ENCODE peak calls at places on chromosome X, in six cellular contexts. One of them, this sample, is unnamed.
A peak's percentile ranks its signal among the peaks of the same experiment; 100 is the strongest.

GRCh38 chrX:97322401-97322800 is 438.7 kb downstream of the RPA4 start:
- DNase-seq in K562: no peak
- DNase-seq in A549: no peak
- DNase-seq in NB4: no peak
- DNase-seq in HepG2: no peak
- DNase-seq in GM12878: no peak
- DNase-seq in this sample: no peak

GRCh38 chrX:141759238-141759637 is 60.7 kb upstream of the SPANXD start:
- DNase-seq in A549: no peak
- DNase-seq in K562: no peak
- DNase-seq in HepG2: no peak
- DNase-seq in GM12878: no peak
- DNase-seq in NB4: no peak
- DNase-seq in this sample: no peak

GRCh38 chrX:108165349-108166111 is 74.0 kb downstream of the ATG4A start:
- DNase-seq in K562: peak; percentile 29
- DNase-seq in NB4: peak; percentile 16
- DNase-seq in A549: peak; percentile 54
- DNase-seq in HepG2: peak; percentile 33
- DNase-seq in GM12878: no peak
- DNase-seq in this sample: peak; percentile 12

GRCh38 chrX:9940397-9940796 is 26.8 kb upstream of the CLDN34 start:
- DNase-seq in NB4: peak; percentile 68
- DNase-seq in K562: no peak
- DNase-seq in GM12878: no peak
- DNase-seq in HepG2: no peak
- DNase-seq in A549: peak; percentile 6
- DNase-seq in this sample: peak; percentile 78

GRCh38 chrX:21798677-21799219 is 40.7 kb upstream of the MBTPS2 start:
- DNase-seq in K562: no peak
- DNase-seq in A549: peak; percentile 20
- DNase-seq in HepG2: peak; percentile 66
- DNase-seq in GM12878: no peak
- DNase-seq in NB4: no peak
- DNase-seq in this sample: no peak

GRCh38 chrX:15781964-15782711 is 8.1 kb upstream of the ZRSR2 start:
- DNase-seq in HepG2: no peak
- DNase-seq in GM12878: peak; percentile 57
- DNase-seq in A549: no peak
- DNase-seq in K562: no peak
- DNase-seq in NB4: no peak
- DNase-seq in this sample: no peak

GRCh38 chrX:68832101-68832416 is 3.2 kb downstream of the EFNB1 start:
- DNase-seq in A549: no peak
- DNase-seq in HepG2: no peak
- DNase-seq in NB4: peak; percentile 77
- DNase-seq in K562: no peak
- DNase-seq in GM12878: no peak
- DNase-seq in this sample: peak; percentile 70

GRCh38 chrX:69077895-69078455 is 87.3 kb downstream of the PJA1 start:
- DNase-seq in A549: no peak
- DNase-seq in GM12878: no peak
- DNase-seq in NB4: no peak
- DNase-seq in K562: no peak
- DNase-seq in HepG2: no peak
- DNase-seq in this sample: no peak

GRCh38 chrX:50157545-50158125 is 43.2 kb downstream of the AKAP4 start:
- DNase-seq in GM12878: no peak
- DNase-seq in A549: no peak
- DNase-seq in K562: no peak
- DNase-seq in HepG2: no peak
- DNase-seq in NB4: no peak
- DNase-seq in this sample: no peak

GRCh38 chrX:40366661-40367060 is 214.1 kb upstream of the ATP6AP2 start:
- DNase-seq in A549: no peak
- DNase-seq in K562: no peak
- DNase-seq in NB4: no peak
- DNase-seq in GM12878: no peak
- DNase-seq in HepG2: no peak
- DNase-seq in this sample: no peak

GRCh38 chrX:24392709-24393108 is 32.3 kb downstream of the SUPT20HL1 start:
- DNase-seq in A549: no peak
- DNase-seq in K562: no peak
- DNase-seq in HepG2: no peak
- DNase-seq in NB4: no peak
- DNase-seq in GM12878: no peak
- DNase-seq in this sample: no peak

GRCh38 chrX:121258545-121258944 is 211.1 kb downstream of the GLUD2 start:
- DNase-seq in HepG2: no peak
- DNase-seq in A549: no peak
- DNase-seq in K562: no peak
- DNase-seq in GM12878: no peak
- DNase-seq in NB4: no peak
- DNase-seq in this sample: no peak

GRCh38 chrX:21929209-21929608 is 11.3 kb upstream of the SMS start:
- DNase-seq in GM12878: no peak
- DNase-seq in HepG2: no peak
- DNase-seq in K562: no peak
- DNase-seq in NB4: peak; percentile 63
- DNase-seq in A549: no peak
- DNase-seq in this sample: no peak

DNA sequence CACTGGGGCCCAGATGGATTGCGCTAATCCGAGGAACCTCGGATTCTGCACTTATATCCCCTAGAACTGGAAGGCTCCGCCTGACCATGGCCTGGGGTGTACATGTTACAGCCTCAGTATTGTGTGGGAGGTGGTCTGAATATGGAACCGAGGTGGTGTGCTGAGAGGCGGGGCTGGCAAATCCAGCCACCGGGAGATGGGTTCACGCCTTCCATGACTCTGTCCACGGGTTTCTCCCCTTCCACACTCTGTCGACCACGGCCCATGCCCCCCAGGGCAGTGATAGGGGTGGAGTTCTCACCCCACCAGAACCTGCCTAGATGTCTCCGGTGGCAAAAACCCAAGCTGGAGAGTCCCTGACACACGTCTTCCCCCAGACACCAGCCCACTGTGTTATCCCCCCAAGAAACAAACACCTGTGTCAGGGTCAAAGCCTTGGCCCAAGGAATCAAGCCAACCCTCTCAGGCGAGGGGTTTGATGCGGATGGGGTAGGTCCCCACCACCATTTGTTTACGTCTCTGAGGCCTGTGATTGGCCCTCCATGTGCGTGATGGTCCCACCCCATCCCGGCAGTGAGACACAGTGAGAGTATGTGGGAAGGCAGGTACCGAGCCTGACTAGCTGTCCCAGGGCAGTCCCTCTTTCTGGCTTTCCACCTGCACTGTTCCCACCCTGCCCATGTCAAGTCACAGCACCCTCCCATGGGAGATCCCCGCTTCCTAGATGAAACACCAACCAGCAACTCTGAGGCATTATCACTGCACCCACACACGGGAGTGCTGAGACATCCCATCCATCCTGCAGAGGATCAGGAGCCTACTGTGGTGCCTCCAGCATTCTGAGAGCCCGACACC is 6.6 kb upstream of the LOC101059915 start:
- DNase-seq in A549: no peak
- DNase-seq in K562: no peak
- DNase-seq in HepG2: no peak
- DNase-seq in NB4: no peak
- DNase-seq in GM12878: no peak
- DNase-seq in this sample: no peak
- TF ChIP-seq MYC in A549: no peak
- TF ChIP-seq MYC in K562: no peak
- TF ChIP-seq MYC in HepG2: no peak
- TF ChIP-seq MYC in NB4: no peak
- TF ChIP-seq MYC in GM12878: no peak
- TF ChIP-seq MYC in this sample: no peak

GRCh38 chrX:48934581-48935331 is 15.9 kb upstream of the PIM2 start:
- DNase-seq in K562: no peak
- DNase-seq in HepG2: no peak
- DNase-seq in NB4: no peak
- DNase-seq in A549: no peak
- DNase-seq in GM12878: no peak
- DNase-seq in this sample: no peak
- TF ChIP-seq MYC in K562: no peak
- TF ChIP-seq MYC in HepG2: no peak
- TF ChIP-seq MYC in NB4: no peak
- TF ChIP-seq MYC in A549: no peak
- TF ChIP-seq MYC in GM12878: no peak
- TF ChIP-seq MYC in this sample: no peak

GRCh38 chrX:13570245-13570573 is 808 bp downstream of the EGFL6 start:
- DNase-seq in K562: no peak
- DNase-seq in GM12878: no peak
- DNase-seq in A549: no peak
- DNase-seq in NB4: no peak
- DNase-seq in HepG2: no peak
- DNase-seq in this sample: no peak

GRCh38 chrX:13574600-13574999 is 5.2 kb downstream of the EGFL6 start:
- DNase-seq in A549: no peak
- DNase-seq in GM12878: peak; percentile 3
- DNase-seq in K562: no peak
- DNase-seq in NB4: no peak
- DNase-seq in HepG2: no peak
- DNase-seq in this sample: no peak

GRCh38 chrX:13571136-13571535 is 1.7 kb downstream of the EGFL6 start:
- DNase-seq in HepG2: no peak
- DNase-seq in A549: no peak
- DNase-seq in K562: no peak
- DNase-seq in NB4: no peak
- DNase-seq in GM12878: no peak
- DNase-seq in this sample: no peak

DNA sequence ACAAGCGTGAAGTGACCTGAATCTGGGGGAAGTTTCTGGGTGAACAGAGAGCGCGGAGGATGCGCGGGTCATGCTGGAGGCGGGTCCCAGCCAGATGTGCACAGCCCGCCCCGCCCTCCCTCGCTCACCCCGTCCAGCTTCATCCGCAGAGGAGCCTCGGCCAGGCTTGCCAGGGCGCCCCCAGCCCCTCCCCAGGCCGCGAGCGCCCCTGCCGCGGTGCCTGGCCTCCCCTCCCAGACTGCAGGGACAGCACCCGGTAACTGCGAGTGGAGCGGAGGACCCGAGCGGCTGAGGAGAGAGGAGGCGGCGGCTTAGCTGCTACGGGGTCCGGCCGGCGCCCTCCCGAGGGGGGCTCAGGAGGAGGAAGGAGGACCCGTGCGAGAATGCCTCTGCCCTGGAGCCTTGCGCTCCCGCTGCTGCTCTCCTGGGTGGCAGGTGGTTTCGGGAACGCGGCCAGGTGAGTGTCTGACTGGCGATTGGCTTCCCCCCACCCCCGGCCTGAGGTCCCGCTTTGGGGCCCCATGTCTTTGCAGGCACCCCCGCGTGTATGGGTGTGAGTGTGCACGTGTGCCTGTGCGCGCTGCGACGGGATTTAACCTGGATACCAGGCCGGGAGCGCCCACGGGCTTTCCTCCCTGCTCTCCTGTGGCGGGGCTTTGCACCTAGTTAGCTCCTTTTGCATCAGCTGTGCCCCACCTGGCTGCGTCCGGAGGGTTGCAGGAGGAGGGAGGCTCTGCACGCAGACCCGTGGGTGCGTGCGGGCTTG is at the start of gene EGFL6:
- DNase-seq in HepG2: no peak
- DNase-seq in GM12878: no peak
- DNase-seq in NB4: no peak
- DNase-seq in K562: no peak
- DNase-seq in A549: no peak
- DNase-seq in this sample: no peak
- TF ChIP-seq MYC in HepG2: no peak
- TF ChIP-seq MYC in GM12878: no peak
- TF ChIP-seq MYC in NB4: no peak
- TF ChIP-seq MYC in K562: no peak
- TF ChIP-seq MYC in A549: no peak
- TF ChIP-seq MYC in this sample: no peak

GRCh38 chrX:46380148-46380752 is 165.0 kb downstream of the ZNF674 start:
- DNase-seq in A549: no peak
- DNase-seq in K562: no peak
- DNase-seq in NB4: no peak
- DNase-seq in GM12878: no peak
- DNase-seq in HepG2: no peak
- DNase-seq in this sample: peak; percentile 37

GRCh38 chrX:46375831-46376230 is 169.4 kb downstream of the ZNF674 start:
- DNase-seq in K562: no peak
- DNase-seq in A549: peak; percentile 69
- DNase-seq in HepG2: no peak
- DNase-seq in GM12878: no peak
- DNase-seq in NB4: no peak
- DNase-seq in this sample: no peak

GRCh38 chrX:46381630-46382029 is 163.6 kb downstream of the ZNF674 start:
- DNase-seq in K562: peak; percentile 5
- DNase-seq in NB4: peak; percentile 46
- DNase-seq in A549: peak; percentile 48
- DNase-seq in GM12878: peak; percentile 4
- DNase-seq in HepG2: peak; percentile 6
- DNase-seq in this sample: peak; percentile 24

GRCh38 chrX:46374371-46374770 is 170.8 kb downstream of the ZNF674 start:
- DNase-seq in NB4: no peak
- DNase-seq in A549: no peak
- DNase-seq in HepG2: no peak
- DNase-seq in GM12878: no peak
- DNase-seq in K562: no peak
- DNase-seq in this sample: no peak

DNA sequence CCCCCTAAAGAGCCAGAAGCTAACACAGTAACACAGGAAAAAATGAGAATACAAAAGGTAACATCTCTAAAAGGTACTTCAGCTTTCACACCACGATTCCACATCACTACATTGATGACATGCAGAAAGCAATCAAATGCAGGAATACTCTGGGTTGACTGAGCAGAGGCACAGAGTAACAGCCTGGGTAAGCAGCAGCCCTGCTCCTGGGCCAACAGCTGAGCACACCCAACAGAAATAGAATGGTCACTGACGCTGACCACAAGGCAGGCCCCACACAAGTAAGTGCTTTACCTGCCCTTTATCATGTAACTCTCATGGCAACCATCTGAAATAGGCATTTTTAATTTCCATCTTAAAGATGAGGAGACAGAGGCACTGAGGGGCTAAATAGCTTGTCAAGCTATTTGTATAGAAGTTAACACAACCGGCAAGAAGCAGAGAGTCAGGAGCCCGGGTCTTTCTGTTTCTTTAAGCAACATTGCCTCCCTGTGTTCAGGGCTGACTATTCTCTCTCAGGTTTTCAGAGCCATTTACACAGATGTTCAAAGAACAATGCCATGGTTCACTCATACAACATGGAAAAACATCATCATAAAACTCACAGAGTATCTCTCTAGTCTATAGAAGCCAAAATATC is 168.9 kb downstream of the ZNF674 start:
- DNase-seq in GM12878: no peak
- DNase-seq in K562: no peak
- DNase-seq in HepG2: peak; percentile 57
- DNase-seq in A549: peak; percentile 85
- DNase-seq in NB4: peak; percentile 62
- DNase-seq in this sample: peak; percentile 80
- TF ChIP-seq MYC in GM12878: no peak
- TF ChIP-seq MYC in K562: no peak
- TF ChIP-seq MYC in HepG2: no peak
- TF ChIP-seq MYC in A549: no peak
- TF ChIP-seq MYC in NB4: no peak
- TF ChIP-seq MYC in this sample: no peak

This sample was measured in endothelial cell of umbilical vein.